ENCODE peak calls at places on chromosomes 2 and 18, in seven cellular contexts. U is GM12864; E is CD8-positive, alpha-beta T cell; B is A549; Q is H9; F is lower lobe of right lung; Z is Calu3. R is an unnamed sample.

GRCh38 chr2:222594679-222595078 is 61.2 kb downstream of the FARSB start:
- DNase-seq in Q (no peak), E (no peak), B (no peak), U (no peak), F (no peak), Z (no peak), R (peak; percentile 25)

GRCh38 chr2:222176890-222177289 is 121.9 kb downstream of the PAX3 start:
- DNase-seq in Q (no peak), B (no peak), E (no peak), F (no peak), U (no peak), Z (no peak), R (no peak)

GRCh38 chr2:60520477-60520876 is 33.0 kb downstream of the BCL11A start:
- DNase-seq in Z (no peak), B (no peak), F (no peak), U (no peak), Q (no peak), E (no peak), R (no peak)

GRCh38 chr2:159939946-159940345 is 122.5 kb downstream of the PLA2R1 start:
- DNase-seq in F (no peak), Z (peak; percentile 18), U (no peak), B (peak; percentile 7), Q (no peak), E (no peak), R (no peak)

GRCh38 chr2:158776236-158776635 is 18.9 kb upstream of the DAPL1 start:
- DNase-seq in Z (no peak), Q (no peak), E (no peak), F (no peak), B (no peak), U (no peak), R (no peak)

GRCh38 chr2:20616341-20616871 is 34.5 kb downstream of the HS1BP3 start:
- DNase-seq in U (no peak), E (no peak), B (no peak), Z (no peak), F (peak; percentile 24), Q (no peak), R (no peak)

GRCh38 chr18:51194604-51195003 is 2.9 kb downstream of the MEX3C start:
- DNase-seq in U (no peak), Z (no peak), E (no peak), F (no peak), B (no peak), Q (no peak), R (no peak)

GRCh38 chr2:150681120-150681796 is 193.8 kb upstream of the RND3 start:
- DNase-seq in E (no peak), Z (peak; percentile 18), B (no peak), F (no peak), Q (no peak), U (no peak), R (peak; percentile 93)

GRCh38 chr2:177245010-177245422 is 19.5 kb downstream of the NFE2L2 start:
- DNase-seq in Q (no peak), U (no peak), E (no peak), Z (peak; percentile 53), F (no peak), B (peak; percentile 62), R (no peak)

DNA sequence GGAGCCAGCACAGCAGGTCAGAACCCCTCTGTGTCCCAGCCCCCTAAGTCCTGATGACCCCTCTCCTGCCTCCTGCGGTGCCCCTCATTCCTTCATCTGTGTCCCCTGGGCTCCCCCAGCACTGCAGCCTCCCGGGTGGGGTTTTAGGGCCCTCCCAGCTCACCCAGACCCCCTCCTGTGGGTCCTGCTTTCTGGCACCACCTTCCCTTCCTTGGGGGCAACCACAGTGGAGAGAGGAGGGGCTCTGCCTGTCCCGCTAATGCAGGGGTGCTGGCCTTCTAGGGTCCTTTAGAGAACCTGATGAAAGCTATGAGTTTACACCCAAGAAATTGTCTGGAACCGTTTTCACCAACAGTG is 42.7 kb upstream of the ALPP start:
- DNase-seq in Z (no peak), U (no peak), B (no peak), E (no peak), F (peak; percentile 32), Q (peak; percentile 15), R (no peak)
- TF ChIP-seq CTCF in Z (no peak), U (no peak), B (no peak), E (no peak), F (no peak), Q (no peak), R (no peak)

GRCh38 chr2:65397122-65397521 is 35.3 kb downstream of the SPRED2 start:
- DNase-seq in F (no peak), U (no peak), Q (no peak), B (no peak), Z (no peak), E (no peak), R (no peak)
- TF ChIP-seq CTCF in F (no peak), U (no peak), Q (no peak), B (no peak), Z (no peak), E (no peak), R (no peak)

DNA sequence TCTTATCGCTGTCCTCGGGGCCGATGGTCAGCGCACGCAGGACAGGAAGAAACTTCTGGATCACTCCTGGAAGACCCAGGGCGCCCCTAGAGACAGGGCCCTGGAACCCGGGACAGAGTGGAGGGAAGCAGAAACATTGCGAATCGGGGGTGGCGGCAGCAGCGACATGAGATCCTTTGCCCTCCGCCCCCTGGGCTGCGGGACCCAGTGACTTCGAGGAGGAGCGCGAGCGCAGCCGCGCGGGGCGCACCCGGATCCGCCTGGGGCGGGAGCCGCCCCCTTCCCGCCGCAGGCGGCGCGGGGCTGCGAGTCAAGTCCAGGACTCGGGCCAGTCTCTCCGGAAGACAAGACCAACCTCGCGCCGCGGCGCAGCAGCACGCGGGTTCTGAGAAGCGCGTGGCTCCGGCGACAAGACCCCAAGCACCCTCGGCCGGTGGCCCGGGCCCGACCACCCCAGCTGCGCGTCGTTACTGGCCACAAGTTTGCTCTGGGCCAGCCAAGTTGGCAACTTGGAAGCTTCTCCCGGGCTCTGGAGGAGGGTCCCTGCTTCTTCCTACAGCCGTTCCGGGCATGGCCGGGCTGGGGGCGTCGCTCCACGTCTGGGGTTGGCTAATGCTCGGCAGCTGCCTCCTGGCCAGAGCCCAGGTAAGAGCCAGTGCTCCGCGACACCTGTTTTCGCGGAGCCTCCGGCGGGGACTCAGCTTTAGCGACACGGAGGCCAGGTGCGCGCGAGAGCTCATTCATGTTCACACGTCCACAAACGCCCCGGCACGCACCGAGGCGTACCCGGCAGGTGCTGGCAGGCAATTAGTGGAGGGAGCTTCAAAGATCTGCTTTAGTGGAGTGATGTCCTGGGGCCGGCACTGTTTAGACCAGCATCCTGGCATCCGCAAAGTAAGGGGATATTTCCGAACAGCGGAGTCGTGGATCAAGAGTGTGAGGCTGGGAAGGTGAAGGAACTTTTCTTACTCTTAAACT is at the start of gene PTH2R:
- DNase-seq in B (no peak), E (no peak), U (no peak), Z (peak; percentile 32), F (peak; percentile 48), Q (peak; percentile 71), R (no peak)
- TF ChIP-seq CTCF in B (no peak), E (no peak), U (no peak), Z (no peak), F (no peak), Q (peak; percentile 26), R (peak; percentile 6)

GRCh38 chr2:235979753-235980459 is 188.3 kb downstream of the GBX2 start:
- DNase-seq in Z (no peak), E (no peak), U (no peak), B (no peak), Q (no peak), F (no peak), R (no peak)
- TF ChIP-seq CTCF in Z (no peak), E (no peak), U (no peak), B (no peak), Q (no peak), F (no peak), R (no peak)

GRCh38 chr2:73862987-73863386 is 29.8 kb upstream of the ACTG2 start:
- DNase-seq in Q (no peak), Z (peak; percentile 43), E (no peak), F (no peak), U (no peak), B (no peak), R (no peak)
- TF ChIP-seq CTCF in Q (no peak), Z (no peak), E (no peak), F (no peak), U (no peak), B (no peak), R (no peak)

GRCh38 chr2:10712186-10712809 is 9.1 kb upstream of the ATP6V1C2 start:
- DNase-seq in U (no peak), F (no peak), Z (no peak), Q (peak; percentile 55), E (no peak), B (no peak), R (no peak)
- TF ChIP-seq CTCF in U (no peak), F (no peak), Z (no peak), Q (no peak), E (no peak), B (no peak), R (no peak)

GRCh38 chr2:112542123-112542973 is at the start of gene POLR1B:
- DNase-seq in U (peak; percentile 64), F (peak; percentile 93), Q (peak; percentile 90), Z (peak; percentile 91), B (peak; percentile 81), E (peak; percentile 62), R (no peak)
- TF ChIP-seq CTCF in U (no peak), F (no peak), Q (no peak), Z (no peak), B (no peak), E (no peak), R (no peak)

DNA sequence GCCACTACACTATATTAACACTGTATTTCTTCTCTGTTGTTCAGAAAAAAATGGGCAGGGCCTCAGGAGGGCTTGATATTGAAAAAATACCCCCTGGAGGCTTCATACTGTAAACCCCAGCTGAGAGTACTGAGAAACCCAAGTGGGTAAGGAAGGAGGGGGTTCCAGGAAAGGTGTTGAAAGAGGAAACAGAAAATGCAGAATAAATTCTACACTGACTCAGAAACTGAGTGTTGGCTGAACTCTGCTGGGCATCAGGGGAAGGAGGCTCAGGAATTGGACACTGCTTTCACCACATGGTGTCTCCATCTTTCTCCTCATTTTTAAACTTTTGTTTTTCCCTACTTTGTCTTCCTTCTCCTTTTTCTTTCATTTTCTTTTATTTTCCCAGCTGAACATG is 253.7 kb downstream of the DYM start:
- DNase-seq in E (no peak), B (no peak), Z (no peak), U (no peak), F (no peak), Q (no peak), R (no peak)
- TF ChIP-seq CTCF in E (no peak), B (no peak), Z (no peak), U (no peak), F (no peak), Q (no peak), R (peak; percentile 40)

DNA sequence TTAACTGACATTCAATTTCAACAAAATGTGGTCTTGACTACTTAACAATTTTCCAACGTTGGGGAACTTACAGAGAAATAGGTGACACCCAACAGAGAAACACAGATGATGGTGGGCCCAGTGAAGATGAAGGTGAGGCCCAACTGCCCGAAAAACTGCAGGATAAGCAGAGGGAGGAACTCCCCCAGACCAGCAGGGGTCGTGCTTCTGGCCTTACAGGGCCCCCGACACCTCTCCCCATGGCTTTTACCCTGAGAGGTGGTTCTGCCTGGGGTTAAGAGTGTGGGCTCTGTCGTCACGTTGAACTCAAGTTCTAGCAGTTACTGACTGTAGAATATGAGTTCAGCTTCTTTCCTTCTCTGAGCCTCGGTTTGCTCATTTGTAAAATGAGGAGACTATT is 119.5 kb upstream of the SMIM21 start:
- DNase-seq in B (no peak), Q (peak; percentile 36), Z (no peak), F (no peak), E (no peak), U (no peak), R (no peak)
- TF ChIP-seq CTCF in B (no peak), Q (peak; percentile 57), Z (no peak), F (no peak), E (no peak), U (peak; percentile 36), R (no peak)

R was measured in kidney epithelial cell.